ENCODE peak calls at places on chromosomes 13 and 19, in four cellular contexts. W is IMR-90, G is H1, L is mesendoderm. H is an unnamed sample.

GRCh38 chr13:64369121-64369520 is 2861.0 kb downstream of the PCDH9 start:
- DNase-seq in G (no peak), L (no peak), W (peak; percentile 5), H (no peak)

GRCh38 chr19:21934131-21934530 is 76.6 kb downstream of the ZNF208 start:
- DNase-seq in W (no peak), L (no peak), G (no peak), H (no peak)

GRCh38 chr19:6034512-6034911 is 56.6 kb upstream of the RANBP3 start:
- DNase-seq in W (no peak), G (no peak), L (no peak), H (no peak)

GRCh38 chr13:103078145-103078544 is 11.9 kb upstream of the SLC10A2 start:
- DNase-seq in W (no peak), L (no peak), G (no peak), H (no peak)

GRCh38 chr19:19817357-19817756 is 4.2 kb downstream of the ZNF506 start:
- DNase-seq in W (no peak), G (no peak), L (peak; percentile 3), H (no peak)

GRCh38 chr19:16293133-16294085 is 31.2 kb upstream of the KLF2 start:
- DNase-seq in G (no peak), W (peak; percentile 99), L (no peak), H (no peak)

GRCh38 chr19:48175578-48175977 is 5.1 kb downstream of the ZSWIM9 start:
- DNase-seq in W (no peak), G (no peak), L (no peak), H (no peak)

GRCh38 chr13:51687928-51688714 is 103.9 kb downstream of the WDFY2 start:
- DNase-seq in L (peak; percentile 59), G (no peak), W (no peak), H (no peak)

GRCh38 chr19:16342002-16342715 is 17.5 kb downstream of the KLF2 start:
- DNase-seq in L (no peak), G (no peak), W (no peak), H (no peak)

GRCh38 chr13:110629735-110630134 is 14.4 kb downstream of the NAXD start:
- DNase-seq in G (no peak), L (no peak), W (no peak), H (no peak)

GRCh38 chr19:33905473-33905936 is 108.8 kb downstream of the KCTD15 start:
- DNase-seq in W (no peak), G (no peak), L (peak; percentile 84), H (peak; percentile 60)

GRCh38 chr13:32587014-32587773 is 942 bp downstream of the PDS5B start:
- DNase-seq in G (no peak), W (peak; percentile 62), L (peak; percentile 72), H (peak; percentile 47)

GRCh38 chr19:6812612-6813011 is 40.1 kb downstream of the VAV1 start:
- DNase-seq in W (no peak), G (no peak), L (no peak), H (no peak)

GRCh38 chr19:2976609-2977000 is 759 bp upstream of the TLE6 start:
- DNase-seq in W (no peak), L (peak; percentile 61), G (no peak), H (peak; percentile 50)

GRCh38 chr13:33441015-33441414 is 155.5 kb upstream of the STARD13 start:
- DNase-seq in L (peak; percentile 76), W (peak; percentile 47), G (no peak), H (peak; percentile 46)

GRCh38 chr13:108276060-108276459 is 6.5 kb downstream of the TNFSF13B start:
- DNase-seq in L (no peak), G (no peak), W (no peak), H (no peak)

GRCh38 chr19:48419158-48419920 is 25.9 kb downstream of the GRIN2D start:
- DNase-seq in G (peak; percentile 49), W (peak; percentile 42), L (peak; percentile 88), H (peak; percentile 86)

GRCh38 chr19:39154084-39154625 is 28.6 kb downstream of the PAK4 start:
- DNase-seq in L (no peak), W (no peak), G (no peak), H (no peak)

GRCh38 chr13:87944038-87944437 is 272.9 kb downstream of the SLITRK5 start:
- DNase-seq in W (no peak), L (no peak), G (no peak), H (no peak)

GRCh38 chr13:63435668-63436275 is 2020.1 kb upstream of the PCDH20 start:
- DNase-seq in L (peak; percentile 6), G (no peak), W (peak; percentile 100), H (no peak)

GRCh38 chr13:86002921-86003488 is 203.8 kb upstream of the SLITRK6 start:
- DNase-seq in L (no peak), W (no peak), G (no peak), H (no peak)

GRCh38 chr19:1333789-1334188 is 48.1 kb downstream of the EFNA2 start:
- DNase-seq in G (no peak), W (no peak), L (no peak), H (no peak)

GRCh38 chr13:51803018-51803417 is 945 bp downstream of the DHRS12 start:
- DNase-seq in G (no peak), W (no peak), L (peak; percentile 74), H (no peak)

GRCh38 chr13:111906306-111906705 is 160.6 kb upstream of the SOX1 start:
- DNase-seq in G (no peak), W (no peak), L (no peak), H (no peak)
- H4K5ac ChIP-seq in G (no peak overlapping the region), W (no peak overlapping the region), L (no peak overlapping the region), H (no peak overlapping the region)

GRCh38 chr13:38017320-38017719 is 147.7 kb upstream of the TRPC4 start:
- DNase-seq in L (no peak), G (no peak), W (no peak), H (no peak)
- H4K5ac ChIP-seq in L (no peak overlapping the region), G (no peak overlapping the region), W (no peak overlapping the region), H (no peak overlapping the region)

DNA sequence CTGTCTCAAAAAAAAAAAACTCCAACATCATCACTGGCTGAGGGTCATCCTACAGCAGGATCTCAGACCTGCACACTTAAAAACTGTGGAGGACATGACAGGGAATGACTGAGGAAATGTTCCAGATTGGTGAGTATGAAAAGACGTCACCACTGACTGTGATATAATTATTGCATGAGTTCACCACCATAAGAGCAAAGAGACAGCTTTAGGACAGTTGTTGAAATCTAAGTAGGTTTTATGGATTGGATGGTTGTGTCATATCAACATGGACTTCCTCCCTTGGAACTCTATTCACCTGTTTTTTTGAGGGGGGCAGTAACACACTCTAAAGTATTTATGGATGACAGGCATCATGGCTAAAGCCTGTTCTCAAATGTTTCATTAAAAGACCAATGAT is 31.5 kb downstream of the KLF12 start:
- DNase-seq in L (no peak), W (no peak), G (no peak), H (no peak)
- H4K5ac ChIP-seq in L (no peak overlapping the region), W (no peak overlapping the region), G (no peak overlapping the region), H (no peak overlapping the region)

GRCh38 chr13:40334616-40335015 is 331.8 kb downstream of the FOXO1 start:
- DNase-seq in L (no peak), G (no peak), W (no peak), H (no peak)
- H4K5ac ChIP-seq in L (no peak overlapping the region), G (no peak overlapping the region), W (no peak overlapping the region), H (no peak overlapping the region)

DNA sequence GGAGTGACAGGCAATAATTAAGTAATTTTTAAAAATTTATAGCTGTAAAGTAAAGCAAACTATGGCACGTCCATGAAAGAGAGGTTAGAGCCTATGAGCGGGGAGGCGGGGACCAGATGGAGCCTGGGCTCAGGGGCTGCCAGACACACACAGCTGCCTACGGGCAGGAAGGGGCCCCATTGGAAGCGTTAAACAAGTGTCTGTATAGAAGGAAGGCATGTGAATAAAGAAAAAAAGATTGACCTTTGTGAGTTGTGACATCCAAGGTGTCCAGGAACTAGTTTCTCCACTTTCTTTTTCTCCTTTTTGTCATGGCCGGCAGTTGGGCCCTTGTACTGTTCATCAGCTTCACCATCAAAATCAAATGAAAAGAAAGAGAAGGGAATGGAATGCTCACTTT is 56.8 kb downstream of the LRCH1 start:
- DNase-seq in G (no peak), L (no peak), W (no peak), H (no peak)
- H4K5ac ChIP-seq in G (no peak overlapping the region), L (no peak overlapping the region), W (no peak overlapping the region), H (no peak overlapping the region)

GRCh38 chr19:10802479-10802878 is 33.5 kb downstream of the TMED1 start:
- DNase-seq in G (no peak), W (no peak), L (no peak), H (no peak)

GRCh38 chr19:10797541-10798256 is 38.3 kb downstream of the TMED1 start:
- DNase-seq in W (no peak), L (no peak), G (no peak), H (no peak)

GRCh38 chr19:10797078-10797477 is 38.9 kb downstream of the TMED1 start:
- DNase-seq in G (no peak), W (no peak), L (no peak), H (no peak)

GRCh38 chr19:10800488-10800887 is 35.5 kb downstream of the TMED1 start:
- DNase-seq in W (peak; percentile 16), G (no peak), L (no peak), H (no peak)

DNA sequence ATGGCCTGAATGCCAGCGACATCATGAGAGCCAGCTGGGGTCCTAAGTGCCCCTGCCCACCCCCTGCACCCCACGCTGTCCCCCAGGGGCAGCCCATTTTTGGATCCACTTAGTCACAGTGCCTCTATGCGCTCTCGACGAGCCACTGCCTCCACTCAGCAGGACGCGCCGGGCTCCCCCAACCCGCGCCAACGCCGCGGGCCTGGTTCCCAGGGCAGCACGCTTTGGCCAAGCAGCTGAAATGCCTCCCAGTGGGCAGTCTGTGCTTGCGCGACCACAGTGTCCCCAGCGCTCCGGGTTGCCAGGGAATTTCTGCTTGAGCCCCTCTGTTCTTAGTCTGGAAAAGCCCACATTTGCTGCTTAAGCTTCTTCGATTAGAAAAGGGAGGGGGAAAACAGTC is 39.4 kb downstream of the TMED1 start:
- DNase-seq in L (no peak), G (no peak), W (no peak), H (no peak)
- H4K5ac ChIP-seq in L (no peak overlapping the region), G (no peak overlapping the region), W (no peak overlapping the region), H (no peak overlapping the region)

GRCh38 chr19:55304279-55304978 is 20.6 kb downstream of the BRSK1 start:
- DNase-seq in L (peak; percentile 77), W (no peak), G (no peak), H (peak; percentile 80)

GRCh38 chr19:55301459-55302331 is 17.9 kb downstream of the BRSK1 start:
- DNase-seq in W (peak; percentile 62), L (peak; percentile 77), G (peak; percentile 73), H (peak; percentile 88)

GRCh38 chr19:55305491-55305890 is 19.6 kb downstream of the TMEM150B start:
- DNase-seq in G (no peak), W (no peak), L (peak; percentile 70), H (peak; percentile 69)

GRCh38 chr19:55304980-55305379 is 20.2 kb downstream of the TMEM150B start:
- DNase-seq in L (no peak), G (no peak), W (no peak), H (peak; percentile 69)

GRCh38 chr19:55303477-55303876 is 19.7 kb downstream of the BRSK1 start:
- DNase-seq in W (no peak), G (no peak), L (no peak), H (no peak)
- H4K5ac ChIP-seq in W (no peak overlapping the region), G (no peak overlapping the region), L (no peak overlapping the region), H (no peak overlapping the region)

GRCh38 chr13:26254583-26255102 is 714 bp downstream of the CDK8 start:
- DNase-seq in G (no peak), W (peak; percentile 31), L (peak; percentile 71), H (peak; percentile 48)

GRCh38 chr13:26257049-26257448 is 3.1 kb downstream of the CDK8 start:
- DNase-seq in W (no peak), G (no peak), L (no peak), H (no peak)

GRCh38 chr13:26253262-26253786 is 605 bp upstream of the CDK8 start:
- DNase-seq in L (no peak), G (no peak), W (no peak), H (no peak)

GRCh38 chr13:26253787-26254582 is at the start of gene CDK8:
- DNase-seq in L (peak; percentile 97), G (peak; percentile 38), W (peak; percentile 87), H (peak; percentile 89)

GRCh38 chr13:26255717-26256277 is 1.9 kb downstream of the CDK8 start:
- DNase-seq in G (no peak), W (peak; percentile 4), L (no peak), H (no peak)
- H4K5ac ChIP-seq in G (no peak overlapping the region), W (no peak overlapping the region), L (no peak overlapping the region), H (no peak overlapping the region)

H was measured in H9.